ENCODE peak calls at places on chromosomes 3 and 15, in nine cellular contexts. V is HepG2, D is esophagus squamous epithelium, Y is ovary, S is GM12891, M is Peyer's patch, K is transverse colon, J is breast epithelium, Q is spleen. Z is an unnamed sample.

GRCh38 chr3:38138347-38139190 is at the start of gene MYD88:
- DNase-seq in V (peak; percentile 63), D (peak; percentile 59), Y (peak; percentile 69), S (peak; percentile 71), M (peak; percentile 90), K (peak; percentile 92), J (peak; percentile 62), Q (peak; percentile 99), Z (no peak)

GRCh38 chr3:30258426-30259392 is 347.7 kb upstream of the TGFBR2 start:
- DNase-seq in V (peak; percentile 100), D (no peak), Y (no peak), S (no peak), M (no peak), K (no peak), J (no peak), Q (no peak), Z (no peak)

GRCh38 chr3:196341142-196341541 is 3.0 kb upstream of the TM4SF19 start:
- DNase-seq in V (no peak), D (no peak), Y (no peak), S (no peak), M (no peak), K (no peak), J (no peak), Q (no peak), Z (peak; percentile 65)

GRCh38 chr15:81312790-81313543 is 11.0 kb downstream of the STARD5 start:
- DNase-seq in V (no peak), D (no peak), Y (peak; percentile 89), S (no peak), M (peak; percentile 29), K (peak; percentile 57), J (peak; percentile 89), Q (peak; percentile 77), Z (peak; percentile 59)

GRCh38 chr15:82571722-82572222 is 31.5 kb upstream of the RPS17 start:
- DNase-seq in V (no peak), D (no peak), Y (peak; percentile 75), S (no peak), M (no peak), K (peak; percentile 45), J (peak; percentile 48), Q (no peak), Z (peak; percentile 55)

GRCh38 chr15:101427606-101428487 is 61.7 kb downstream of the PCSK6 start:
- DNase-seq in V (no peak), D (no peak), Y (no peak), S (no peak), M (no peak), K (no peak), J (no peak), Q (peak; percentile 63), Z (no peak)

GRCh38 chr15:44099671-44100070 is 95.4 kb downstream of the FRMD5 start:
- DNase-seq in V (no peak), D (no peak), Y (no peak), S (no peak), M (no peak), K (no peak), J (no peak), Q (no peak), Z (no peak)

GRCh38 chr15:88704791-88705768 is 66.3 kb downstream of the ISG20 start:
- DNase-seq in V (no peak), D (no peak), Y (peak; percentile 77), S (no peak), M (no peak), K (peak; percentile 23), J (no peak), Q (no peak), Z (no peak)

GRCh38 chr3:32403663-32404062 is 12.0 kb downstream of the CMTM7 start:
- DNase-seq in V (no peak), D (no peak), Y (no peak), S (no peak), M (no peak), K (no peak), J (no peak), Q (no peak), Z (no peak)

GRCh38 chr3:3610581-3611298 is 188.5 kb upstream of the LRRN1 start:
- DNase-seq in V (no peak), D (no peak), Y (no peak), S (no peak), M (no peak), K (no peak), J (no peak), Q (no peak), Z (no peak)

GRCh38 chr15:69451951-69452701 is 492 bp upstream of the RPLP1 start:
- DNase-seq in V (peak; percentile 92), D (no peak), Y (no peak), S (no peak), M (peak; percentile 36), K (no peak), J (no peak), Q (no peak), Z (no peak)

GRCh38 chr15:28190391-28191174 is 91.5 kb upstream of the OCA2 start:
- DNase-seq in V (no peak), D (no peak), Y (no peak), S (no peak), M (no peak), K (no peak), J (no peak), Q (no peak), Z (no peak)

GRCh38 chr15:46120713-46121112 is 485.9 kb downstream of the SQOR start:
- DNase-seq in V (no peak), D (no peak), Y (no peak), S (no peak), M (no peak), K (no peak), J (no peak), Q (no peak), Z (no peak)

GRCh38 chr3:194687638-194688206 is 2.0 kb downstream of the FAM43A start:
- DNase-seq in V (no peak), D (no peak), Y (peak; percentile 25), S (peak; percentile 61), M (peak; percentile 86), K (peak; percentile 86), J (peak; percentile 63), Q (peak; percentile 95), Z (no peak)

GRCh38 chr3:194688207-194688711 is 2.6 kb downstream of the FAM43A start:
- DNase-seq in V (peak; percentile 38), D (no peak), Y (peak; percentile 12), S (no peak), M (peak; percentile 80), K (peak; percentile 61), J (peak; percentile 32), Q (peak; percentile 90), Z (peak; percentile 54)

GRCh38 chr3:194688946-194689345 is 3.3 kb downstream of the FAM43A start:
- DNase-seq in V (no peak), D (no peak), Y (no peak), S (no peak), M (no peak), K (no peak), J (no peak), Q (no peak), Z (no peak)

GRCh38 chr3:194690501-194691372 is 5.1 kb downstream of the FAM43A start:
- DNase-seq in V (peak; percentile 51), D (no peak), Y (no peak), S (no peak), M (no peak), K (no peak), J (no peak), Q (no peak), Z (no peak)

DNA sequence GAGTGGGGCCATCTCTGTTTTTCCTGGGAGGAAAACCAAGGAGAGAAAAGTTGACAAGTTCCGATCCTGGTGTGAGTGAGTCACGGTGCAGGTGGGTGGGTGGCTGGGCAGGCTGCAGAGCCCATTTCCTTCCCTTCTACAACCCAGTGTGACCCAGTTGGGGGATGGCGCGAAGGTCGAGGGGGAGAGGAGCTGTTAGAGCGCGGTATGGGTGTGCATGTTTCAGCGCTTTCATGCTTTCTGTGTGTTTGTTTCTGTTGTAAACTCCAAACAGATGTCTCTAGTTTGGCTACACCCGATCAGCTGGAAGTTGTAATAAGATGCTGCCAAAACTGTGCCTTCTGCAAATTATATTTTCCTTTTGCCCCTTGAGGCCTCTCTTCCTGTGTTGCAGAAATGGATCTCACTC is 3.8 kb downstream of the FAM43A start:
- DNase-seq in V (no peak), D (no peak), Y (peak; percentile 14), S (no peak), M (peak; percentile 50), K (no peak), J (no peak), Q (peak; percentile 86), Z (peak; percentile 65)
- TF ChIP-seq POLR2A in V (no peak), D (no peak), Y (no peak), S (peak; percentile 26), M (no peak), K (no peak), J (no peak), Q (no peak), Z (no peak)

GRCh38 chr3:52349131-52349530 is 33.0 kb downstream of the DNAH1 start:
- DNase-seq in V (no peak), D (no peak), Y (no peak), S (no peak), M (no peak), K (no peak), J (no peak), Q (peak; percentile 23), Z (no peak)
- TF ChIP-seq POLR2A in V (no peak), D (no peak), Y (no peak), S (no peak), M (no peak), K (no peak), J (no peak), Q (no peak), Z (no peak)

GRCh38 chr3:49017978-49018706 is at the start of gene DALRD3:
- DNase-seq in V (peak; percentile 72), D (no peak), Y (peak; percentile 67), S (peak; percentile 76), M (peak; percentile 73), K (peak; percentile 73), J (peak; percentile 47), Q (peak; percentile 92), Z (peak; percentile 51)
- TF ChIP-seq POLR2A in V (no peak), D (no peak), Y (peak; percentile 52), S (peak; percentile 68), M (peak; percentile 59), K (peak; percentile 73), J (peak; percentile 86), Q (peak; percentile 42), Z (peak; percentile 65)

GRCh38 chr3:125054436-125055164 is 1.2 kb downstream of the HEG1 start:
- DNase-seq in V (peak; percentile 85), D (no peak), Y (no peak), S (peak; percentile 30), M (peak; percentile 26), K (no peak), J (no peak), Q (peak; percentile 72), Z (peak; percentile 87)
- TF ChIP-seq POLR2A in V (no peak), D (peak; percentile 36), Y (peak; percentile 28), S (peak; percentile 58), M (no peak), K (peak; percentile 48), J (no peak), Q (peak; percentile 43), Z (no peak)

GRCh38 chr3:152724270-152724669 is 110.7 kb upstream of the P2RY1 start:
- DNase-seq in V (no peak), D (no peak), Y (no peak), S (no peak), M (no peak), K (no peak), J (no peak), Q (no peak), Z (no peak)

GRCh38 chr3:152728346-152728980 is 106.5 kb upstream of the P2RY1 start:
- DNase-seq in V (no peak), D (no peak), Y (no peak), S (no peak), M (no peak), K (no peak), J (no peak), Q (no peak), Z (no peak)

GRCh38 chr3:152729906-152730305 is 105.0 kb upstream of the P2RY1 start:
- DNase-seq in V (no peak), D (no peak), Y (no peak), S (no peak), M (no peak), K (no peak), J (no peak), Q (no peak), Z (no peak)
- TF ChIP-seq POLR2A in V (no peak), D (no peak), Y (no peak), S (no peak), M (no peak), K (no peak), J (no peak), Q (no peak), Z (no peak)